ENCODE peak calls at places on chromosomes 1 and 21, in five cellular contexts. F, N, B, U and O are unnamed samples.
A peak's percentile ranks its signal among the peaks of the same experiment; 100 is the strongest.

GRCh38 chr1:205563927-205564441 is 59.5 kb downstream of the CDK18 start:
- DNase-seq in F (no peak), N (no peak), B (peak; percentile 21), U (no peak), O (no peak)

GRCh38 chr1:151540982-151541377 is 871 bp downstream of the TUFT1 start:
- DNase-seq in F (no peak), N (no peak), B (no peak), U (no peak), O (no peak)

GRCh38 chr1:219461891-219462528 is 150.9 kb downstream of the ZC3H11B start:
- DNase-seq in F (no peak), N (no peak), B (no peak), U (no peak), O (no peak)

GRCh38 chr1:218705391-218705790 is 360.3 kb downstream of the TGFB2 start:
- DNase-seq in F (no peak), N (no peak), B (no peak), U (no peak), O (no peak)

GRCh38 chr1:63633281-63633680 is 40.1 kb downstream of the PGM1 start:
- DNase-seq in F (no peak), N (no peak), B (no peak), U (no peak), O (no peak)

GRCh38 chr1:64553285-64553684 is 83.4 kb downstream of the CACHD1 start:
- DNase-seq in F (no peak), N (peak; percentile 5), B (no peak), U (no peak), O (no peak)

GRCh38 chr1:76021816-76022215 is 52.7 kb upstream of the ST6GALNAC3 start:
- DNase-seq in F (no peak), N (no peak), B (no peak), U (no peak), O (no peak)

GRCh38 chr1:152761609-152762213 is 3.9 kb downstream of the KPRP start:
- DNase-seq in F (no peak), N (no peak), B (no peak), U (no peak), O (no peak)

GRCh38 chr1:17420361-17420760 is 19.1 kb downstream of the RCC2 start:
- DNase-seq in F (no peak), N (no peak), B (no peak), U (no peak), O (no peak)

GRCh38 chr1:54273092-54273836 is 73.3 kb downstream of the MRPL37 start:
- DNase-seq in F (peak; percentile 81), N (no peak), B (peak; percentile 81), U (peak; percentile 96), O (no peak)

GRCh38 chr1:209767706-209768105 is 11.9 kb downstream of the TRAF3IP3 start:
- DNase-seq in F (no peak), N (no peak), B (no peak), U (no peak), O (no peak)

GRCh38 chr1:61011514-61012263 is 70.7 kb upstream of the NFIA start:
- DNase-seq in F (no peak), N (no peak), B (peak; percentile 72), U (peak; percentile 90), O (no peak)

GRCh38 chr1:8639165-8639564 is 178.3 kb downstream of the RERE start:
- DNase-seq in F (no peak), N (no peak), B (no peak), U (no peak), O (no peak)

GRCh38 chr1:94883688-94884087 is 43.2 kb downstream of the CNN3 start:
- DNase-seq in F (peak; percentile 51), N (peak; percentile 47), B (no peak), U (no peak), O (no peak)

GRCh38 chr1:166272155-166272554 is 105.4 kb upstream of the FAM78B start:
- DNase-seq in F (no peak), N (no peak), B (no peak), U (no peak), O (no peak)

GRCh38 chr1:51093566-51093965 is 8.5 kb upstream of the C1orf185 start:
- DNase-seq in F (no peak), N (no peak), B (no peak), U (no peak), O (no peak)

GRCh38 chr1:53656916-53657170 is 82.1 kb downstream of the GLIS1 start:
- DNase-seq in F (no peak), N (no peak), B (no peak), U (no peak), O (no peak)

GRCh38 chr1:60265560-60266535 is 192.3 kb upstream of the C1orf87 start:
- DNase-seq in F (no peak), N (peak; percentile 58), B (no peak), U (no peak), O (no peak)

GRCh38 chr21:43318841-43319781 is 107.8 kb downstream of the SIK1 start:
- DNase-seq in F (no peak), N (no peak), B (peak; percentile 78), U (no peak), O (no peak)

GRCh38 chr1:64129708-64130107 is 73.7 kb upstream of the UBE2U start:
- DNase-seq in F (no peak), N (no peak), B (no peak), U (no peak), O (no peak)

GRCh38 chr1:3135746-3136455 is 66.9 kb downstream of the PRDM16 start:
- DNase-seq in F (no peak), N (no peak), B (peak; percentile 50), U (no peak), O (no peak)

GRCh38 chr1:156440689-156441437 is 59.7 kb downstream of the MEF2D start:
- DNase-seq in F (no peak), N (no peak), B (no peak), U (no peak), O (no peak)

GRCh38 chr21:44399151-44399954 is 45.9 kb downstream of the TRPM2 start:
- DNase-seq in F (no peak), N (no peak), B (no peak), U (no peak), O (no peak)

GRCh38 chr1:28804071-28804470 is 7.9 kb upstream of the OPRD1 start:
- DNase-seq in F (no peak), N (no peak), B (no peak), U (no peak), O (no peak)